ENCODE peak calls at places on chromosomes 13 and 19, in seven cellular contexts. W, V, P, I, B, A and G are unnamed samples. For H3K4me1, the result is how much of the 10 kb centered on the place peaks cover.

GRCh38 chr13:101942038-101942437 is 459.8 kb downstream of the FGF14 start:
- DNase-seq in A (peak), W (no peak), V (peak), B (no peak), I (no peak), P (no peak), G (peak)

GRCh38 chr13:110312669-110313031 is 5.6 kb downstream of the COL4A2 start:
- DNase-seq in W (no peak), A (no peak), P (no peak), V (peak), B (no peak), I (no peak), G (peak)

GRCh38 chr19:11286312-11286974 is 9.5 kb upstream of the TSPAN16 start:
- DNase-seq in I (no peak), V (no peak), P (no peak), W (no peak), A (no peak), B (no peak), G (peak)

GRCh38 chr13:23753523-23753922 is 135.7 kb downstream of the MIPEP start:
- DNase-seq in V (peak), W (no peak), B (no peak), P (no peak), I (no peak), A (peak), G (peak)

GRCh38 chr13:26488236-26489028 is 69.1 kb upstream of the WASF3 start:
- DNase-seq in B (no peak), P (no peak), I (no peak), W (no peak), A (no peak), V (no peak), G (no peak)

GRCh38 chr13:73107459-73107858 is 48.7 kb downstream of the KLF5 start:
- DNase-seq in V (no peak), A (no peak), B (no peak), W (no peak), P (no peak), I (no peak), G (no peak)

GRCh38 chr19:45403781-45404556 is 900 bp downstream of the PPP1R13L start:
- DNase-seq in V (peak), I (peak), W (no peak), A (peak), P (no peak), B (no peak), G (no peak)

GRCh38 chr19:48325265-48325910 is at the start of gene EMP3:
- DNase-seq in B (peak), I (peak), A (no peak), W (peak), P (no peak), V (peak), G (peak)

GRCh38 chr19:7408251-7408650 is 59.5 kb downstream of the ARHGEF18 start:
- DNase-seq in A (no peak), W (no peak), I (no peak), B (no peak), V (no peak), P (no peak), G (no peak)

GRCh38 chr19:8150178-8150865 is 930 bp upstream of the FBN3 start:
- DNase-seq in P (no peak), I (peak), V (no peak), A (peak), B (no peak), W (no peak), G (no peak)

GRCh38 chr19:17794731-17795494 is at the start of gene B3GNT3:
- DNase-seq in P (no peak), V (peak), I (peak), W (peak), A (peak), B (no peak), G (no peak)

GRCh38 chr13:76440568-76440967 is 445.6 kb downstream of the KCTD12 start:
- DNase-seq in B (peak), V (no peak), P (no peak), W (no peak), I (no peak), A (no peak), G (no peak)

GRCh38 chr13:78598382-78598781 is 5.0 kb downstream of the POU4F1 start:
- DNase-seq in B (no peak), V (no peak), I (no peak), P (no peak), W (no peak), A (no peak), G (no peak)

GRCh38 chr19:10006752-10007323 is 3.5 kb downstream of the COL5A3 start:
- DNase-seq in W (no peak), B (no peak), P (no peak), V (no peak), A (no peak), I (no peak), G (no peak)

GRCh38 chr19:38836438-38837303 is 5.1 kb upstream of the ECH1 start:
- DNase-seq in W (no peak), B (no peak), I (no peak), V (no peak), P (no peak), A (no peak), G (no peak)

GRCh38 chr13:29497137-29497654 is 98.3 kb downstream of the SLC7A1 start:
- DNase-seq in W (no peak), B (no peak), A (no peak), I (no peak), P (no peak), V (no peak), G (peak)

GRCh38 chr13:93698016-93698613 is 471.5 kb downstream of the GPC6 start:
- DNase-seq in V (no peak), A (no peak), P (no peak), W (no peak), I (no peak), B (no peak), G (no peak)

GRCh38 chr13:109651854-109652253 is 134.5 kb downstream of the IRS2 start:
- DNase-seq in W (no peak), I (no peak), A (no peak), B (no peak), V (no peak), P (no peak), G (no peak)

GRCh38 chr19:43651758-43652545 is 12.3 kb upstream of the CADM4 start:
- DNase-seq in B (no peak), I (peak), P (no peak), A (peak), V (peak), W (no peak), G (peak)

GRCh38 chr13:20901668-20902437 is 693 bp downstream of the XPO4 start:
- DNase-seq in V (peak), B (no peak), P (no peak), W (peak), A (peak), I (peak), G (peak)

GRCh38 chr13:46964789-46965527 is 68.1 kb upstream of the HTR2A start:
- DNase-seq in V (no peak), W (no peak), A (no peak), P (no peak), B (no peak), I (no peak), G (peak)

GRCh38 chr19:13996928-13997636 is 9.0 kb downstream of the RFX1 start:
- DNase-seq in P (no peak), V (no peak), A (no peak), W (no peak), B (no peak), I (no peak), G (no peak)

GRCh38 chr19:15437355-15438123 is 12.2 kb downstream of the WIZ start:
- DNase-seq in P (no peak), W (no peak), A (peak), V (no peak), I (no peak), B (no peak), G (peak)

GRCh38 chr19:1857648-1858326 is 5.6 kb downstream of the KLF16 start:
- DNase-seq in P (no peak), I (no peak), V (no peak), B (no peak), A (no peak), W (no peak), G (no peak)

GRCh38 chr13:107223867-107224266 is 655.9 kb upstream of the ARGLU1 start:
- DNase-seq in V (no peak), B (no peak), I (no peak), P (no peak), W (no peak), A (no peak), G (no peak)

GRCh38 chr19:32219392-32219791 is 126.0 kb upstream of the ZNF507 start:
- DNase-seq in V (no peak), A (no peak), B (no peak), P (no peak), W (no peak), I (no peak), G (no peak)

GRCh38 chr13:20019033-20019432 is 60.5 kb downstream of the ZMYM2 start:
- DNase-seq in W (no peak), B (no peak), I (no peak), A (no peak), P (no peak), V (no peak), G (no peak)

GRCh38 chr13:91406619-91407018 is 8.2 kb downstream of the GPC5 start:
- DNase-seq in W (peak), B (no peak), I (peak), V (peak), P (peak), A (peak), G (peak)

GRCh38 chr19:10625003-10625761 is at the start of gene SLC44A2:
- DNase-seq in A (no peak), B (no peak), P (no peak), W (peak), V (no peak), I (peak), G (peak)

GRCh38 chr13:42215578-42216421 is 56.2 kb upstream of the AKAP11 start:
- DNase-seq in W (peak), I (peak), P (no peak), A (peak), B (peak), V (peak), G (peak)

GRCh38 chr13:27308941-27309340 is 38.3 kb downstream of the RASL11A start:
- DNase-seq in W (no peak), I (no peak), B (no peak), V (no peak), P (no peak), A (no peak), G (no peak)

GRCh38 chr13:110874508-110874960 is 40.3 kb downstream of the ANKRD10 start:
- DNase-seq in A (peak), I (peak), P (no peak), B (no peak), W (peak), V (peak), G (peak)

DNA sequence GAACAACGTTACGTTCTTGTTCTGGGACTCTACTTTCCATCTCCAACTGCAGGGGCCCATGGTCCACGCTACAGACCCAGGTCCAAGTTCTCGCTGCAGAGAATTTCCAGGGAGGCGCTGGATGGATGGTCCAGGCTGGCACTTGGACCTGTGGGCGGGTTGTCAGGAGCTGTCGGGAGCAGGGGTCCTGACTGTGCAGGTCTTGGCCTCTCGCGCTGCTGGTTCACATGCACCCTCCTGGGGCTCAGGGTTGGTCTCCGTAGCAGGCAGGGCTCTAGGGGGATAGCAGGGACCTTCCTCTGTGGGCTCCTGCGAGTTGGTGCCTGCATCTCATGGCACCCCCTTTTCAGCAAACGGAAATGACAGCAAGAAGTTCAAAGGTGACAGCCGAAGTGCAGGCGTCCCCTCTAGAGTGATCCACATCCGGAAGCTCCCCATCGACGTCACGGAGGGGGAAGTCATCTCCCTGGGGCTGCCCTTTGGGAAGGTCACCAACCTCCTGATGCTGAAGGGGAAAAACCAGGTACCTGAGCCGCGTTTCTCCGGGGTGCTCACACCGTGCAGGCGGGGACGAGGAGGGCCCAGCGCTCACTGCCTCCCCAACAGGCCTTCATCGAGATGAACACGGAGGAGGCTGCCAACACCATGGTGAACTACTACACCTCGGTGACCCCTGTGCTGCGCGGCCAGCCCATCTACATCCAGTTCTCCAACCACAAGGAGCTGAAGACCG is 6.6 kb downstream of the PTBP1 start:
- DNase-seq in A (no peak), V (no peak), I (no peak), B (no peak), P (no peak), W (no peak), G (no peak)
- H3K4me1 ChIP-seq in A (under half), V (under half), I (under half), B (under half), P (under half), W (under half), G (under half)

GRCh38 chr19:39846176-39846677 is at the start of gene FBL:
- DNase-seq in W (peak), B (peak), P (peak), V (peak), A (peak), I (peak), G (peak)
- TF ChIP-seq CEBPB in W (no peak), B (peak), P (no peak), V (no peak), A (no peak), I (no peak), G (no peak)

GRCh38 chr13:36088001-36088400 is 43.2 kb downstream of the DCLK1 start:
- DNase-seq in B (no peak), W (no peak), I (no peak), A (no peak), V (no peak), P (no peak), G (no peak)

GRCh38 chr13:36082806-36083205 is 48.4 kb downstream of the DCLK1 start:
- DNase-seq in P (no peak), B (no peak), A (no peak), W (no peak), V (no peak), I (no peak), G (no peak)

GRCh38 chr13:36086117-36086516 is 45.1 kb downstream of the DCLK1 start:
- DNase-seq in P (peak), A (no peak), I (no peak), V (no peak), B (no peak), W (no peak), G (no peak)

GRCh38 chr13:36084131-36084530 is 47.1 kb downstream of the DCLK1 start:
- DNase-seq in B (no peak), I (no peak), W (no peak), V (no peak), P (no peak), A (no peak), G (no peak)

GRCh38 chr13:36082396-36082795 is 48.8 kb downstream of the DCLK1 start:
- DNase-seq in P (no peak), W (no peak), I (no peak), B (no peak), V (no peak), A (no peak), G (no peak)
- H3K4me1 ChIP-seq in P (under half), W (under half), I (under half), B (under half), V (under half), A (under half), G (under half)

GRCh38 chr13:35978607-35979316 is 152.4 kb downstream of the DCLK1 start:
- DNase-seq in P (no peak), V (peak), A (peak), W (peak), B (no peak), I (peak), G (peak)
- TF ChIP-seq CEBPB in P (no peak), V (no peak), A (no peak), W (no peak), B (no peak), I (no peak), G (no peak)

GRCh38 chr19:30175987-30176386 is 196.2 kb upstream of the ZNF536 start:
- DNase-seq in I (no peak), V (no peak), W (no peak), A (no peak), P (no peak), B (no peak), G (no peak)

GRCh38 chr19:30173593-30174356 is 198.4 kb upstream of the ZNF536 start:
- DNase-seq in B (no peak), A (no peak), W (no peak), I (no peak), P (no peak), V (no peak), G (no peak)

GRCh38 chr19:30174791-30175190 is 197.4 kb upstream of the ZNF536 start:
- DNase-seq in V (no peak), P (no peak), B (no peak), W (no peak), A (no peak), I (no peak), G (no peak)

GRCh38 chr19:30172643-30173242 is 199.4 kb upstream of the ZNF536 start:
- DNase-seq in A (no peak), V (no peak), W (no peak), B (no peak), I (no peak), P (no peak), G (no peak)

GRCh38 chr19:30174357-30174645 is 197.9 kb upstream of the ZNF536 start:
- DNase-seq in W (no peak), P (no peak), I (no peak), B (no peak), V (no peak), A (no peak), G (no peak)
- H3K4me1 ChIP-seq in W (under half), P (under half), I (under half), B (under half), V (under half), A (under half), G (under half)

GRCh38 chr19:19488041-19488874 is 27.1 kb downstream of the TSSK6 start:
- DNase-seq in A (no peak), I (peak), B (no peak), P (no peak), W (no peak), V (no peak), G (no peak)
- TF ChIP-seq CEBPB in A (no peak), I (no peak), B (no peak), P (no peak), W (no peak), V (no peak), G (no peak)

DNA sequence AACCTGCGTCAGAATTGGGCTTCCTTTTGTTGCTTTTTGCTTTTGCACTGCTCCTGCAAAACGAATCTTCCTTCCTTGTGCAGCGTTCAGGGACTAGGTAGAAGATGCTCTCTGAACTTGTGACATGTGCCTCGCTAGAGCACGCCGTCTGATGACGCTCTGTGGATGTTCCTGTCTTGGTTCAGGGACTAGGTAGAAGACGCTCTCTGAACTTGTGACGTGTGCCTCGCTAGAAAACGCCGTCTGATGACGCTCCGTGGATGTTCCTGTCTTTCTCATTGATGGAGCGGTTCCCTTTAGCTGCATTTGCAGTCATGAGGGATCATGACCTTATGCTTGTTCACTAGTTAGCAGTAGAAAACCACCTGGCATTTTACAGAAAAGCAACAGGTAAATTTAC is 154.0 kb downstream of the SOX1 start:
- DNase-seq in I (no peak), B (no peak), P (no peak), V (no peak), W (no peak), A (no peak), G (no peak)
- H3K4me1 ChIP-seq in I (under half), B (under half), P (under half), V (under half), W (under half), A (under half), G (under half)

GRCh38 chr13:34430294-34430693 is 511.8 kb upstream of the NBEA start:
- DNase-seq in B (no peak), A (no peak), I (no peak), V (no peak), W (no peak), P (no peak), G (peak)

GRCh38 chr13:34437873-34438272 is 504.2 kb upstream of the NBEA start:
- DNase-seq in B (no peak), P (no peak), W (no peak), A (no peak), V (no peak), I (no peak), G (no peak)

GRCh38 chr13:34432234-34432633 is 509.8 kb upstream of the NBEA start:
- DNase-seq in A (no peak), V (no peak), I (no peak), B (no peak), W (no peak), P (no peak), G (no peak)

DNA sequence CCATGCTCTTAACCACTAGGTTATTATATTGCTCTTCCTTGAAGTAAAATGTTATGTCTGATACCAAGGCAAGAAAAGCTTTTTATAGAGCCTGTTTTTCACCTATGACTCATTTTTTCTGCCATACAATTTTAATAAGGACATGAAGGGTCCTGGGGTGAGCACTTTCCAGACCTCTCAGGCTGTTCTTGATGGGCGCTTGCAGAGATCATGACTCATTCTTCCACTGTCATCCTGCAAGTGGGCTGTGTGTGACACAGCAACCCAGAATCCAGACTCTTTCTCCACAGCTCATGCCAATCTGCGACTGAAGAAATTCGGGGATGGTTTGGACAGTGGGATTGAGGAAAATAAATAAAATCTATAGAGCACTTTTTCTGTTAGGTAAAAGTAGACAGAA is 506.7 kb upstream of the NBEA start:
- DNase-seq in V (peak), P (no peak), W (peak), A (no peak), I (no peak), B (no peak), G (no peak)
- TF ChIP-seq CEBPB in V (no peak), P (no peak), W (no peak), A (no peak), I (no peak), B (no peak), G (no peak)

DNA sequence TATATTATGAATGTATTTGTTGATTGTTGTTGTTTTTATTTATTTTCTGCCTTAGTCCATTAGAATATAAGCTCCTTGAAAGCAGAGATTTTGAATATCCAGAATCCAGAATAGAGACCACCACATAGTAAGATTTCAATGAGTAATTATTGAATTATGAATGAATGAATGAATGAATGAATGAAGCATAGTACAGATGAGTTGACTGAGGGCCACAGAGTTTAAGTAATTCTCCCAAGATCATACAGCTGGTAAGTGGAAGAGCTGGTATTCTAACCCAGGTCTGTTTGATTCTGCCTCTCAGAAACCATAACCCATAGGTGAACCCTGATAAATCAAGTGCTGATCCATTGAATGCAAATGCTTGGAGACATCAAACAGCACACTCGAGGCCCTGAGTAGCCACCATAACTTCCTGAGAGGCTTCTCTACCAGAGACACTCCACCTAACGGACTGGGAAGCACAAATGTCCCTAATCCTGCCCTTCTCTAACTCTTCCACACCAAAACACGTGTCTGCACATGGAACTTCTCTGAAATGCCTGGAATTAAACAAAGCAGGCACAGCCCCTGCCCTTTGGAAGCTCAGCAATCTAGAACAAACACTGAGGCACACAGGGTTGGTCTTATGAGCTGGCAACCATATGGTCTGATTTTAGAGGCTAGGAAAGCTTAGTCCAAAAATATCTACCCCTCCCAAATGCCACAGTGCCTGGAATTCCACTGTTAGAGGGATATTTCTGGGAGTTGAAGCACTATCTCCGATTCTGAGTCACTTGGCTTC is 190.1 kb downstream of the FOXO1 start:
- DNase-seq in V (peak), W (no peak), P (no peak), B (no peak), A (peak), I (no peak), G (no peak)
- H3K4me1 ChIP-seq in V (under half), W (under half), P (under half), B (under half), A (half or more), I (under half), G (under half)